ENCODE peak calls at places on chromosome 3, in seven cellular contexts. One of them, this sample, is unnamed.
A peak's percentile ranks its signal among the peaks of the same experiment; 100 is the strongest.

GRCh38 chr3:44511238-44511567 is 33.7 kb upstream of the ZNF445 start:
- DNase-seq in cardiac muscle cell: peak; percentile 4
- DNase-seq in IMR-90: no peak
- DNase-seq in gastrocnemius medialis: no peak
- DNase-seq in PC-3: no peak
- DNase-seq in spleen: no peak
- DNase-seq in MM.1S: no peak
- DNase-seq in this sample: no peak

GRCh38 chr3:29597376-29598008 is 316.6 kb downstream of the RBMS3 start:
- DNase-seq in cardiac muscle cell: peak; percentile 66
- DNase-seq in IMR-90: peak; percentile 36
- DNase-seq in gastrocnemius medialis: no peak
- DNase-seq in PC-3: no peak
- DNase-seq in spleen: no peak
- DNase-seq in MM.1S: no peak
- DNase-seq in this sample: no peak

GRCh38 chr3:183006396-183007002 is 26.2 kb upstream of the DCUN1D1 start:
- DNase-seq in cardiac muscle cell: no peak
- DNase-seq in IMR-90: no peak
- DNase-seq in gastrocnemius medialis: no peak
- DNase-seq in PC-3: no peak
- DNase-seq in spleen: no peak
- DNase-seq in MM.1S: no peak
- DNase-seq in this sample: no peak

GRCh38 chr3:126781406-126781805 is 77.4 kb downstream of the CHCHD6 start:
- DNase-seq in cardiac muscle cell: no peak
- DNase-seq in IMR-90: no peak
- DNase-seq in gastrocnemius medialis: no peak
- DNase-seq in PC-3: no peak
- DNase-seq in spleen: no peak
- DNase-seq in MM.1S: no peak
- DNase-seq in this sample: no peak

GRCh38 chr3:154971771-154972326 is 108.3 kb upstream of the MME start:
- DNase-seq in cardiac muscle cell: peak; percentile 79
- DNase-seq in IMR-90: peak; percentile 42
- DNase-seq in gastrocnemius medialis: no peak
- DNase-seq in PC-3: peak; percentile 64
- DNase-seq in spleen: no peak
- DNase-seq in MM.1S: no peak
- DNase-seq in this sample: no peak

GRCh38 chr3:178454714-178455113 is 81.5 kb upstream of the KCNMB2 start:
- DNase-seq in cardiac muscle cell: peak; percentile 70
- DNase-seq in IMR-90: peak; percentile 27
- DNase-seq in gastrocnemius medialis: peak; percentile 40
- DNase-seq in PC-3: no peak
- DNase-seq in spleen: no peak
- DNase-seq in MM.1S: no peak
- DNase-seq in this sample: no peak

GRCh38 chr3:9915252-9916141 is 1.4 kb upstream of the IL17RC start:
- DNase-seq in cardiac muscle cell: peak; percentile 71
- DNase-seq in IMR-90: peak; percentile 52
- DNase-seq in gastrocnemius medialis: peak; percentile 39
- DNase-seq in PC-3: peak; percentile 78
- DNase-seq in spleen: peak; percentile 89
- DNase-seq in MM.1S: peak; percentile 12
- DNase-seq in this sample: peak; percentile 62

GRCh38 chr3:47685037-47685436 is 96.7 kb downstream of the SMARCC1 start:
- DNase-seq in cardiac muscle cell: no peak
- DNase-seq in IMR-90: peak; percentile 50
- DNase-seq in gastrocnemius medialis: no peak
- DNase-seq in PC-3: peak; percentile 53
- DNase-seq in spleen: no peak
- DNase-seq in MM.1S: no peak
- DNase-seq in this sample: no peak

GRCh38 chr3:123733341-123733740 is 148.5 kb upstream of the HACD2 start:
- DNase-seq in cardiac muscle cell: no peak
- DNase-seq in IMR-90: no peak
- DNase-seq in gastrocnemius medialis: no peak
- DNase-seq in PC-3: peak; percentile 35
- DNase-seq in spleen: no peak
- DNase-seq in MM.1S: no peak
- DNase-seq in this sample: no peak

GRCh38 chr3:156665296-156665695 is 9.1 kb upstream of the TIPARP start:
- DNase-seq in cardiac muscle cell: peak; percentile 66
- DNase-seq in IMR-90: peak; percentile 91
- DNase-seq in gastrocnemius medialis: no peak
- DNase-seq in PC-3: peak; percentile 55
- DNase-seq in spleen: no peak
- DNase-seq in MM.1S: no peak
- DNase-seq in this sample: no peak

GRCh38 chr3:146184616-146185015 is 23.6 kb upstream of the PLOD2 start:
- DNase-seq in cardiac muscle cell: peak; percentile 37
- DNase-seq in IMR-90: peak; percentile 45
- DNase-seq in gastrocnemius medialis: no peak
- DNase-seq in PC-3: peak; percentile 94
- DNase-seq in spleen: no peak
- DNase-seq in MM.1S: no peak
- DNase-seq in this sample: no peak

GRCh38 chr3:57709559-57709958 is 16.7 kb upstream of the DENND6A start:
- DNase-seq in cardiac muscle cell: no peak
- DNase-seq in IMR-90: no peak
- DNase-seq in gastrocnemius medialis: no peak
- DNase-seq in PC-3: peak; percentile 77
- DNase-seq in spleen: no peak
- DNase-seq in MM.1S: no peak
- DNase-seq in this sample: peak; percentile 14

GRCh38 chr3:61936344-61936937 is 375.1 kb downstream of the PTPRG start:
- DNase-seq in cardiac muscle cell: peak; percentile 50
- DNase-seq in IMR-90: peak; percentile 15
- DNase-seq in gastrocnemius medialis: no peak
- DNase-seq in PC-3: no peak
- DNase-seq in spleen: no peak
- DNase-seq in MM.1S: peak; percentile 15
- DNase-seq in this sample: peak; percentile 11

GRCh38 chr3:126983276-126983652 is 349 bp downstream of the PLXNA1 start:
- DNase-seq in cardiac muscle cell: peak; percentile 18
- DNase-seq in IMR-90: no peak
- DNase-seq in gastrocnemius medialis: no peak
- DNase-seq in PC-3: no peak
- DNase-seq in spleen: peak; percentile 87
- DNase-seq in MM.1S: peak; percentile 19
- DNase-seq in this sample: no peak

GRCh38 chr3:148756306-148756705 is 58.6 kb downstream of the AGTR1 start:
- DNase-seq in cardiac muscle cell: no peak
- DNase-seq in IMR-90: no peak
- DNase-seq in gastrocnemius medialis: no peak
- DNase-seq in PC-3: no peak
- DNase-seq in spleen: no peak
- DNase-seq in MM.1S: no peak
- DNase-seq in this sample: no peak

GRCh38 chr3:129278970-129279906 is 568 bp downstream of the HMCES start:
- DNase-seq in cardiac muscle cell: peak; percentile 71
- DNase-seq in IMR-90: peak; percentile 67
- DNase-seq in gastrocnemius medialis: no peak
- DNase-seq in PC-3: peak; percentile 60
- DNase-seq in spleen: peak; percentile 91
- DNase-seq in MM.1S: peak; percentile 41
- DNase-seq in this sample: peak; percentile 59

DNA sequence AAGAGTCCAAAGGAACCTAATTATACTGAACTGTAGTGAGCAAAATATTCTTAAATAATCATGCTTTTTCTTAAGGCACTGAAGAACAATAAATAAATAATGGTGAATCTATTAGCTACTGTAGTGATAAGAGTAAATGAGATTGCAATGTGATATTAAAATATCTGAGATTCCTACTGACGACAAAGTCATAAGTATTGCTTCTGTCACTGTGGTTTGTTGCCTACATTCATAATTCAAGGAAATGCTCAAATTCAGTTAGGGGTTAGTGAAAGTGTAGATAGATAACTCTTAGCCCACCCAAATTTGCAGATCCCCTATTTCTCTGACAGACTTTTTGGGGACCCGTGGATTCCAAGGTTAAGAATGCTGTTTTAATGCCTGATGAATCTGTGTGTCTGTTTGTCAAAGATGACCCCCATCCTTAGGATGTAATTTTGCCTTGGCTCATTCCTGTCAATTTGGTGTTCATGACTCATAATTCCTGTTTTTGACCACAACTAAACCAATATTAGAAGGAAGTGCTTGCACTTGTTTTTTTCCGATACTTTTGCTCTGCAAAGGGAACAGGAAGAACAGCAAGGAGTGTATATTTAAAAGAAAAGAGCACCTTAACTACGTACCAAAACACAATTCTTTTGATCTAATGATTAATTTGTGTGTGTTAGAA is 86.7 kb downstream of the MAGI1 start:
- DNase-seq in cardiac muscle cell: no peak
- DNase-seq in IMR-90: peak; percentile 46
- DNase-seq in gastrocnemius medialis: no peak
- DNase-seq in PC-3: peak; percentile 76
- DNase-seq in spleen: no peak
- DNase-seq in MM.1S: no peak
- DNase-seq in this sample: no peak
- H3K4me1 ChIP-seq in cardiac muscle cell: peaks cover 34% of the 10 kb centered on the region
- H3K4me1 ChIP-seq in IMR-90: peaks cover 20% of the 10 kb centered on the region
- H3K4me1 ChIP-seq in gastrocnemius medialis: peaks cover 36% of the 10 kb centered on the region
- H3K4me1 ChIP-seq in PC-3: peaks cover 53% of the 10 kb centered on the region
- H3K4me1 ChIP-seq in spleen: peaks cover 52% of the 10 kb centered on the region
- H3K4me1 ChIP-seq in MM.1S: no peaks in the 10 kb centered on the region
- H3K4me1 ChIP-seq in this sample: peaks cover 8% of the 10 kb centered on the region

GRCh38 chr3:635393-635792 is 438.8 kb downstream of the CHL1 start:
- DNase-seq in cardiac muscle cell: no peak
- DNase-seq in IMR-90: no peak
- DNase-seq in gastrocnemius medialis: no peak
- DNase-seq in PC-3: no peak
- DNase-seq in spleen: no peak
- DNase-seq in MM.1S: no peak
- DNase-seq in this sample: no peak

GRCh38 chr3:632571-633170 is 436.1 kb downstream of the CHL1 start:
- DNase-seq in cardiac muscle cell: peak; percentile 38
- DNase-seq in IMR-90: peak; percentile 18
- DNase-seq in gastrocnemius medialis: no peak
- DNase-seq in PC-3: peak; percentile 77
- DNase-seq in spleen: no peak
- DNase-seq in MM.1S: peak; percentile 42
- DNase-seq in this sample: peak; percentile 39

DNA sequence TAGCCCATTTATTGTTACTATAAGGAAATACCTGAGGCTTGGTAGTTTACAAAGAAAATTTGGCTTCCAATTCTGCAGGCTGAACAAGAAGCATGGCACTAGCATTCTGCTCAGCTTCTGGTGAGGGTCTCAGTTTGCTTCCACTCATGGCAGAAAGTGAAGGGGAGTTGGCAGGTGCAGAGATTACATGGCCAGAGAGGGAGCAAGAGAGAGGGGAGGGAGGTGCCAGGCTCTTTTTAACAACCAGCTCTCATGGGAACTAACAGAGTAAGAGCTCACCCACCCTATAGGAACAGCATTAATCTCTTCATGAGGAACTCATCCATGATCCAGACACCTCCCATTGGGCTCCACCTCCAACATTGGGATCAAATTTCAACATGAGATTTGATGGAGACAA is 437.9 kb downstream of the CHL1 start:
- DNase-seq in cardiac muscle cell: no peak
- DNase-seq in IMR-90: no peak
- DNase-seq in gastrocnemius medialis: no peak
- DNase-seq in PC-3: no peak
- DNase-seq in spleen: no peak
- DNase-seq in MM.1S: no peak
- DNase-seq in this sample: no peak
- H3K9me3 ChIP-seq in cardiac muscle cell: no peaks in the 10 kb centered on the region
- H3K9me3 ChIP-seq in IMR-90: peaks cover 3% of the 10 kb centered on the region
- H3K9me3 ChIP-seq in gastrocnemius medialis: no peaks in the 10 kb centered on the region
- H3K9me3 ChIP-seq in PC-3: peaks cover 5% of the 10 kb centered on the region
- H3K9me3 ChIP-seq in spleen: no peaks in the 10 kb centered on the region
- H3K9me3 ChIP-seq in MM.1S: no peaks in the 10 kb centered on the region
- H3K9me3 ChIP-seq in this sample: no peaks in the 10 kb centered on the region

GRCh38 chr3:159733194-159733860 is 255.3 kb upstream of the IL12A start:
- DNase-seq in cardiac muscle cell: peak; percentile 67
- DNase-seq in IMR-90: peak; percentile 88
- DNase-seq in gastrocnemius medialis: no peak
- DNase-seq in PC-3: peak; percentile 68
- DNase-seq in spleen: no peak
- DNase-seq in MM.1S: no peak
- DNase-seq in this sample: peak; percentile 49
- H3K4me3 ChIP-seq in cardiac muscle cell: peak overlapping the region; percentile 27
- H3K4me3 ChIP-seq in IMR-90: peak overlapping the region; percentile 22
- H3K4me3 ChIP-seq in gastrocnemius medialis: no peak overlapping the region
- H3K4me3 ChIP-seq in PC-3: peak overlapping the region; percentile 57
- H3K4me3 ChIP-seq in spleen: no peak overlapping the region
- H3K4me3 ChIP-seq in MM.1S: no peak overlapping the region
- H3K4me3 ChIP-seq in this sample: peak overlapping the region; percentile 50

GRCh38 chr3:28294667-28295413 is 53.4 kb downstream of the CMC1 start:
- DNase-seq in cardiac muscle cell: no peak
- DNase-seq in IMR-90: no peak
- DNase-seq in gastrocnemius medialis: no peak
- DNase-seq in PC-3: no peak
- DNase-seq in spleen: no peak
- DNase-seq in MM.1S: no peak
- DNase-seq in this sample: no peak

GRCh38 chr3:28299705-28300104 is 48.8 kb upstream of the ZCWPW2 start:
- DNase-seq in cardiac muscle cell: no peak
- DNase-seq in IMR-90: no peak
- DNase-seq in gastrocnemius medialis: no peak
- DNase-seq in PC-3: no peak
- DNase-seq in spleen: no peak
- DNase-seq in MM.1S: no peak
- DNase-seq in this sample: no peak

GRCh38 chr3:28292622-28293021 is 51.2 kb downstream of the CMC1 start:
- DNase-seq in cardiac muscle cell: no peak
- DNase-seq in IMR-90: no peak
- DNase-seq in gastrocnemius medialis: no peak
- DNase-seq in PC-3: no peak
- DNase-seq in spleen: no peak
- DNase-seq in MM.1S: no peak
- DNase-seq in this sample: no peak

GRCh38 chr3:28291577-28291976 is 50.2 kb downstream of the CMC1 start:
- DNase-seq in cardiac muscle cell: no peak
- DNase-seq in IMR-90: no peak
- DNase-seq in gastrocnemius medialis: no peak
- DNase-seq in PC-3: no peak
- DNase-seq in spleen: no peak
- DNase-seq in MM.1S: no peak
- DNase-seq in this sample: no peak

DNA sequence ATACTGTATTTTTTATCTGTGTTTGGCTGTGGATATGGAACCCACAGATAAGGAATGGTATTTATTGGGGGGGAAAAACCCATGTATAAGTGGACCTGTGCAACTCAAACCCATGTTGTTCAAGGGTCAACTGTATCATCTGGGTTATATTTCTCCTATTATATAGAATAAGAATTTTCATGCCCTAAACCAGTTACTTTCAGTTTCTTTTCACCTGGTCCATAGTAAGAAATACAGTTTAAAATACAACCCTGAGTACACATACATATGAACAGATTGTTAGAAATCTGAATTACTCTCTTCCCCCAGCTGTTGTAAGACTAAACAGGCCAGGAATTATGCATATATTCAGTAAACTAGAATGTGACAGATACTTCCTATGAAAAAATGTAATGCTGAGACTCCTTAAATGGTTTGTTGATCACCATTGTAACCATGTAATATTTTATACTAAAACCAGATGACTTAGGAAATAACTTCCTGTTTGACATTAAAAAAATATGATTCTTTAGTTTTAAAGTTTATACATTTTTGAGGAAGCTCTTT is 52.6 kb upstream of the ZCWPW2 start:
- DNase-seq in cardiac muscle cell: peak; percentile 15
- DNase-seq in IMR-90: peak; percentile 19
- DNase-seq in gastrocnemius medialis: no peak
- DNase-seq in PC-3: no peak
- DNase-seq in spleen: no peak
- DNase-seq in MM.1S: peak; percentile 16
- DNase-seq in this sample: no peak
- H3K4me1 ChIP-seq in cardiac muscle cell: no peaks in the 10 kb centered on the region
- H3K4me1 ChIP-seq in IMR-90: no peaks in the 10 kb centered on the region
- H3K4me1 ChIP-seq in gastrocnemius medialis: no peaks in the 10 kb centered on the region
- H3K4me1 ChIP-seq in PC-3: no peaks in the 10 kb centered on the region
- H3K4me1 ChIP-seq in spleen: peaks cover 19% of the 10 kb centered on the region
- H3K4me1 ChIP-seq in MM.1S: peaks cover 3% of the 10 kb centered on the region
- H3K4me1 ChIP-seq in this sample: no peaks in the 10 kb centered on the region